ENCODE peak calls at places on chromosomes 13 and 19, in nine cellular contexts. T is HS-5; P is left colon; O is body of pancreas; V is EL; X is activated B cell treated with CpG ODN at 0.5 μM for 24 hours; Z is astrocyte of the spinal cord; L is activated T-helper 1 cell treated with anti-CD3 and anti-CD28 coated beads, Interleukin-2, amount 50 U/mL, for 16 hours; Q is epithelial cell of esophagus. J is an unnamed sample.
A peak's percentile ranks its signal among the peaks of the same experiment; 100 is the strongest.

GRCh38 chr19:18321729-18322091 is 1.2 kb downstream of the LSM4 start:
- DNase-seq in T (no peak), P (no peak), O (no peak), V (no peak), X (no peak), Z (peak; percentile 2), L (no peak), Q (no peak), J (no peak)

GRCh38 chr19:37304190-37304883 is 66.6 kb upstream of the ZNF527 start:
- DNase-seq in T (no peak), P (no peak), O (peak; percentile 66), V (no peak), X (no peak), Z (no peak), L (no peak), Q (no peak), J (no peak)

GRCh38 chr13:75263741-75264407 is 218.1 kb downstream of the TBC1D4 start:
- DNase-seq in T (no peak), P (no peak), O (no peak), V (peak; percentile 43), X (no peak), Z (peak; percentile 72), L (no peak), Q (no peak), J (no peak)

GRCh38 chr13:77697208-77698103 is at the start of gene SLAIN1:
- DNase-seq in T (no peak), P (peak; percentile 78), O (peak; percentile 88), V (peak; percentile 18), X (peak; percentile 80), Z (peak; percentile 70), L (peak; percentile 66), Q (peak; percentile 22), J (peak; percentile 85)

GRCh38 chr19:17078038-17078919 is 2.7 kb downstream of the MYO9B start:
- DNase-seq in T (no peak), P (peak; percentile 36), O (no peak), V (no peak), X (no peak), Z (no peak), L (no peak), Q (peak; percentile 41), J (no peak)

GRCh38 chr19:45773384-45773783 is 4.3 kb upstream of the SIX5 start:
- DNase-seq in T (no peak), P (no peak), O (peak; percentile 86), V (no peak), X (no peak), Z (no peak), L (no peak), Q (no peak), J (no peak)

GRCh38 chr13:51449018-51449417 is 3.8 kb downstream of the INTS6 start:
- DNase-seq in T (no peak), P (no peak), O (no peak), V (no peak), X (no peak), Z (no peak), L (no peak), Q (no peak), J (no peak)

GRCh38 chr13:107305178-107305577 is 737.2 kb upstream of the ARGLU1 start:
- DNase-seq in T (no peak), P (no peak), O (no peak), V (no peak), X (no peak), Z (no peak), L (no peak), Q (no peak), J (no peak)

GRCh38 chr13:44815507-44816074 is 173.7 kb downstream of the NUFIP1 start:
- DNase-seq in T (peak; percentile 76), P (no peak), O (peak; percentile 69), V (peak; percentile 97), X (no peak), Z (peak; percentile 95), L (no peak), Q (peak; percentile 96), J (no peak)

GRCh38 chr19:11480927-11481776 is at the start of gene ELAVL3:
- DNase-seq in T (no peak), P (no peak), O (no peak), V (no peak), X (no peak), Z (no peak), L (no peak), Q (no peak), J (no peak)

GRCh38 chr13:36329355-36329754 is 16.8 kb downstream of the SPART start:
- DNase-seq in T (no peak), P (no peak), O (no peak), V (no peak), X (no peak), Z (no peak), L (no peak), Q (peak; percentile 4), J (no peak)

GRCh38 chr13:105336706-105337582 is 1198.5 kb downstream of the EFNB2 start:
- DNase-seq in T (no peak), P (no peak), O (no peak), V (peak; percentile 75), X (no peak), Z (peak; percentile 27), L (no peak), Q (peak; percentile 32), J (no peak)

GRCh38 chr13:97275775-97276501 is 53.8 kb downstream of the MBNL2 start:
- DNase-seq in T (no peak), P (no peak), O (no peak), V (no peak), X (no peak), Z (no peak), L (no peak), Q (no peak), J (no peak)

GRCh38 chr19:56297010-56297409 is 17.6 kb downstream of the ZSCAN5A start:
- DNase-seq in T (no peak), P (no peak), O (no peak), V (no peak), X (no peak), Z (no peak), L (no peak), Q (no peak), J (no peak)

GRCh38 chr13:19587635-19588300 is 26.4 kb upstream of the TPTE2 start:
- DNase-seq in T (no peak), P (no peak), O (peak; percentile 12), V (peak; percentile 70), X (no peak), Z (peak; percentile 48), L (no peak), Q (peak; percentile 54), J (no peak)

GRCh38 chr13:77660841-77661250 is 36.6 kb upstream of the SLAIN1 start:
- DNase-seq in T (no peak), P (no peak), O (no peak), V (no peak), X (no peak), Z (no peak), L (no peak), Q (no peak), J (peak; percentile 15)

GRCh38 chr13:92954746-92955145 is 271.9 kb upstream of the GPC6 start:
- DNase-seq in T (no peak), P (no peak), O (no peak), V (no peak), X (no peak), Z (no peak), L (no peak), Q (no peak), J (no peak)

GRCh38 chr13:44350775-44351504 is 22.7 kb upstream of the SERP2 start:
- DNase-seq in T (no peak), P (no peak), O (no peak), V (no peak), X (no peak), Z (no peak), L (no peak), Q (peak; percentile 58), J (no peak)

GRCh38 chr19:13835791-13836723 is 40.8 kb downstream of the ZSWIM4 start:
- DNase-seq in T (no peak), P (no peak), O (no peak), V (no peak), X (no peak), Z (peak; percentile 40), L (no peak), Q (peak; percentile 29), J (peak; percentile 18)

GRCh38 chr19:4911786-4912672 is 2.7 kb downstream of the UHRF1 start:
- DNase-seq in T (peak; percentile 100), P (peak; percentile 55), O (peak; percentile 45), V (peak; percentile 100), X (peak; percentile 49), Z (peak; percentile 99), L (peak; percentile 29), Q (peak; percentile 100), J (peak; percentile 58)

GRCh38 chr13:80399340-80400163 is 58.6 kb upstream of the SPRY2 start:
- DNase-seq in T (no peak), P (peak; percentile 28), O (peak; percentile 55), V (no peak), X (peak; percentile 14), Z (no peak), L (no peak), Q (peak; percentile 93), J (no peak)

GRCh38 chr13:29991343-29991742 is 140.9 kb upstream of the UBL3 start:
- DNase-seq in T (peak; percentile 62), P (no peak), O (no peak), V (peak; percentile 97), X (no peak), Z (peak; percentile 92), L (no peak), Q (peak; percentile 88), J (no peak)

J was measured in mucosa of descending colon.